ENCODE peak calls at places on chromosomes 7 and 10, in ten cellular contexts. One of them, this sample, is unnamed.

GRCh38 chr10:74928742-74929191 is 102.4 kb downstream of the KAT6B start:
- DNase-seq in dorsolateral prefrontal cortex: no peak
- DNase-seq in IMR-90: peak; percentile 42
- DNase-seq in WTC11: no peak
- DNase-seq in colonic mucosa: no peak
- DNase-seq in A549: no peak
- DNase-seq in neural progenitor cell: no peak
- DNase-seq in brain microvascular endothelial cell: no peak
- DNase-seq in thoracic aorta: no peak
- DNase-seq in BJ: peak; percentile 63
- DNase-seq in this sample: no peak

GRCh38 chr7:91249506-91250233 is 14.6 kb upstream of the FZD1 start:
- DNase-seq in neural progenitor cell: no peak
- DNase-seq in dorsolateral prefrontal cortex: no peak
- DNase-seq in brain microvascular endothelial cell: no peak
- DNase-seq in BJ: no peak
- DNase-seq in thoracic aorta: no peak
- DNase-seq in WTC11: no peak
- DNase-seq in IMR-90: peak; percentile 76
- DNase-seq in A549: peak; percentile 6
- DNase-seq in colonic mucosa: no peak
- DNase-seq in this sample: no peak

GRCh38 chr10:47101196-47101595 is 190.0 kb downstream of the PTPN20 start:
- DNase-seq in BJ: no peak
- DNase-seq in thoracic aorta: no peak
- DNase-seq in IMR-90: no peak
- DNase-seq in WTC11: no peak
- DNase-seq in neural progenitor cell: no peak
- DNase-seq in A549: no peak
- DNase-seq in dorsolateral prefrontal cortex: no peak
- DNase-seq in brain microvascular endothelial cell: no peak
- DNase-seq in colonic mucosa: no peak
- DNase-seq in this sample: no peak

GRCh38 chr10:22246680-22247391 is 29.0 kb upstream of the EBLN1 start:
- DNase-seq in thoracic aorta: no peak
- DNase-seq in dorsolateral prefrontal cortex: no peak
- DNase-seq in colonic mucosa: no peak
- DNase-seq in IMR-90: peak; percentile 34
- DNase-seq in brain microvascular endothelial cell: peak; percentile 58
- DNase-seq in neural progenitor cell: no peak
- DNase-seq in WTC11: no peak
- DNase-seq in A549: peak; percentile 92
- DNase-seq in BJ: no peak
- DNase-seq in this sample: no peak

GRCh38 chr7:128895320-128895719 is 15.2 kb downstream of the KCP start:
- DNase-seq in colonic mucosa: no peak
- DNase-seq in brain microvascular endothelial cell: no peak
- DNase-seq in dorsolateral prefrontal cortex: no peak
- DNase-seq in thoracic aorta: no peak
- DNase-seq in WTC11: no peak
- DNase-seq in IMR-90: no peak
- DNase-seq in neural progenitor cell: no peak
- DNase-seq in BJ: no peak
- DNase-seq in A549: no peak
- DNase-seq in this sample: no peak

GRCh38 chr10:63105811-63106755 is 27.0 kb upstream of the NRBF2 start:
- DNase-seq in IMR-90: peak; percentile 61
- DNase-seq in neural progenitor cell: peak; percentile 42
- DNase-seq in WTC11: no peak
- DNase-seq in brain microvascular endothelial cell: peak; percentile 79
- DNase-seq in BJ: no peak
- DNase-seq in thoracic aorta: peak; percentile 5
- DNase-seq in colonic mucosa: peak; percentile 25
- DNase-seq in dorsolateral prefrontal cortex: no peak
- DNase-seq in A549: no peak
- DNase-seq in this sample: no peak

GRCh38 chr10:43141421-43141820 is 3.2 kb downstream of the CSGALNACT2 start:
- DNase-seq in IMR-90: no peak
- DNase-seq in thoracic aorta: no peak
- DNase-seq in brain microvascular endothelial cell: no peak
- DNase-seq in neural progenitor cell: no peak
- DNase-seq in WTC11: no peak
- DNase-seq in colonic mucosa: no peak
- DNase-seq in dorsolateral prefrontal cortex: no peak
- DNase-seq in BJ: no peak
- DNase-seq in A549: no peak
- DNase-seq in this sample: no peak

GRCh38 chr7:114944742-114945625 is 23.1 kb downstream of the MDFIC start:
- DNase-seq in neural progenitor cell: peak; percentile 52
- DNase-seq in BJ: peak; percentile 78
- DNase-seq in colonic mucosa: peak; percentile 33
- DNase-seq in WTC11: peak; percentile 32
- DNase-seq in brain microvascular endothelial cell: peak; percentile 90
- DNase-seq in A549: no peak
- DNase-seq in thoracic aorta: peak; percentile 7
- DNase-seq in dorsolateral prefrontal cortex: peak; percentile 41
- DNase-seq in IMR-90: peak; percentile 94
- DNase-seq in this sample: no peak

GRCh38 chr10:75772153-75772887 is 340.9 kb downstream of the LRMDA start:
- DNase-seq in WTC11: no peak
- DNase-seq in dorsolateral prefrontal cortex: no peak
- DNase-seq in brain microvascular endothelial cell: no peak
- DNase-seq in IMR-90: no peak
- DNase-seq in A549: no peak
- DNase-seq in BJ: no peak
- DNase-seq in thoracic aorta: no peak
- DNase-seq in colonic mucosa: no peak
- DNase-seq in neural progenitor cell: no peak
- DNase-seq in this sample: no peak

GRCh38 chr10:117552156-117552620 is 9.6 kb downstream of the EMX2 start:
- DNase-seq in brain microvascular endothelial cell: no peak
- DNase-seq in thoracic aorta: no peak
- DNase-seq in neural progenitor cell: peak; percentile 88
- DNase-seq in BJ: no peak
- DNase-seq in colonic mucosa: no peak
- DNase-seq in dorsolateral prefrontal cortex: peak; percentile 55
- DNase-seq in WTC11: peak; percentile 59
- DNase-seq in IMR-90: no peak
- DNase-seq in A549: no peak
- DNase-seq in this sample: no peak

GRCh38 chr7:4241791-4242190 is 440.3 kb upstream of the FOXK1 start:
- DNase-seq in IMR-90: no peak
- DNase-seq in dorsolateral prefrontal cortex: peak; percentile 24
- DNase-seq in BJ: no peak
- DNase-seq in brain microvascular endothelial cell: no peak
- DNase-seq in thoracic aorta: no peak
- DNase-seq in A549: peak; percentile 16
- DNase-seq in WTC11: peak; percentile 67
- DNase-seq in colonic mucosa: no peak
- DNase-seq in neural progenitor cell: peak; percentile 25
- DNase-seq in this sample: no peak

GRCh38 chr10:97868134-97868685 is 18.6 kb downstream of the GOLGA7B start:
- DNase-seq in BJ: no peak
- DNase-seq in colonic mucosa: no peak
- DNase-seq in IMR-90: no peak
- DNase-seq in dorsolateral prefrontal cortex: no peak
- DNase-seq in brain microvascular endothelial cell: no peak
- DNase-seq in A549: no peak
- DNase-seq in thoracic aorta: no peak
- DNase-seq in neural progenitor cell: no peak
- DNase-seq in WTC11: no peak
- DNase-seq in this sample: no peak

GRCh38 chr7:108345710-108346336 is 110.4 kb downstream of the NRCAM start:
- DNase-seq in brain microvascular endothelial cell: no peak
- DNase-seq in WTC11: no peak
- DNase-seq in colonic mucosa: no peak
- DNase-seq in IMR-90: no peak
- DNase-seq in BJ: no peak
- DNase-seq in neural progenitor cell: peak; percentile 65
- DNase-seq in dorsolateral prefrontal cortex: no peak
- DNase-seq in thoracic aorta: no peak
- DNase-seq in A549: no peak
- DNase-seq in this sample: no peak

GRCh38 chr10:78672898-78673297 is 395.9 kb upstream of the ZMIZ1 start:
- DNase-seq in dorsolateral prefrontal cortex: no peak
- DNase-seq in neural progenitor cell: no peak
- DNase-seq in thoracic aorta: no peak
- DNase-seq in brain microvascular endothelial cell: no peak
- DNase-seq in BJ: no peak
- DNase-seq in A549: no peak
- DNase-seq in IMR-90: peak; percentile 69
- DNase-seq in WTC11: no peak
- DNase-seq in colonic mucosa: no peak
- DNase-seq in this sample: no peak

GRCh38 chr7:150983893-150984368 is 5.8 kb upstream of the KCNH2 start:
- DNase-seq in brain microvascular endothelial cell: no peak
- DNase-seq in dorsolateral prefrontal cortex: no peak
- DNase-seq in neural progenitor cell: peak; percentile 87
- DNase-seq in BJ: no peak
- DNase-seq in colonic mucosa: no peak
- DNase-seq in thoracic aorta: no peak
- DNase-seq in IMR-90: peak; percentile 31
- DNase-seq in WTC11: peak; percentile 67
- DNase-seq in A549: no peak
- DNase-seq in this sample: no peak

GRCh38 chr7:150988230-150989226 is 2.3 kb upstream of the NOS3 start:
- DNase-seq in dorsolateral prefrontal cortex: peak; percentile 82
- DNase-seq in neural progenitor cell: peak; percentile 84
- DNase-seq in brain microvascular endothelial cell: peak; percentile 34
- DNase-seq in BJ: no peak
- DNase-seq in IMR-90: no peak
- DNase-seq in colonic mucosa: peak; percentile 73
- DNase-seq in WTC11: peak; percentile 93
- DNase-seq in thoracic aorta: no peak
- DNase-seq in A549: peak; percentile 36
- DNase-seq in this sample: no peak

GRCh38 chr7:150989456-150989855 is 1.4 kb upstream of the NOS3 start:
- DNase-seq in colonic mucosa: no peak
- DNase-seq in WTC11: no peak
- DNase-seq in neural progenitor cell: no peak
- DNase-seq in thoracic aorta: no peak
- DNase-seq in A549: no peak
- DNase-seq in BJ: no peak
- DNase-seq in brain microvascular endothelial cell: no peak
- DNase-seq in IMR-90: no peak
- DNase-seq in dorsolateral prefrontal cortex: no peak
- DNase-seq in this sample: no peak

GRCh38 chr7:150986556-150986955 is 4.3 kb upstream of the NOS3 start:
- DNase-seq in thoracic aorta: no peak
- DNase-seq in WTC11: no peak
- DNase-seq in neural progenitor cell: no peak
- DNase-seq in brain microvascular endothelial cell: no peak
- DNase-seq in BJ: no peak
- DNase-seq in A549: no peak
- DNase-seq in colonic mucosa: no peak
- DNase-seq in dorsolateral prefrontal cortex: no peak
- DNase-seq in IMR-90: no peak
- DNase-seq in this sample: no peak

GRCh38 chr7:150986099-150986512 is 4.7 kb upstream of the NOS3 start:
- DNase-seq in colonic mucosa: peak; percentile 79
- DNase-seq in thoracic aorta: no peak
- DNase-seq in dorsolateral prefrontal cortex: peak; percentile 80
- DNase-seq in IMR-90: peak; percentile 48
- DNase-seq in WTC11: peak; percentile 83
- DNase-seq in brain microvascular endothelial cell: peak; percentile 37
- DNase-seq in BJ: no peak
- DNase-seq in neural progenitor cell: peak; percentile 85
- DNase-seq in A549: peak; percentile 64
- DNase-seq in this sample: peak; percentile 48
- TF ChIP-seq CTCF in colonic mucosa: peak; percentile 58
- TF ChIP-seq CTCF in thoracic aorta: peak; percentile 24
- TF ChIP-seq CTCF in dorsolateral prefrontal cortex: peak; percentile 85
- TF ChIP-seq CTCF in IMR-90: peak; percentile 76
- TF ChIP-seq CTCF in WTC11: peak; percentile 42
- TF ChIP-seq CTCF in brain microvascular endothelial cell: peak; percentile 89
- TF ChIP-seq CTCF in BJ: peak; percentile 85
- TF ChIP-seq CTCF in neural progenitor cell: peak; percentile 77
- TF ChIP-seq CTCF in A549: peak; percentile 61
- TF ChIP-seq CTCF in this sample: no peak

DNA sequence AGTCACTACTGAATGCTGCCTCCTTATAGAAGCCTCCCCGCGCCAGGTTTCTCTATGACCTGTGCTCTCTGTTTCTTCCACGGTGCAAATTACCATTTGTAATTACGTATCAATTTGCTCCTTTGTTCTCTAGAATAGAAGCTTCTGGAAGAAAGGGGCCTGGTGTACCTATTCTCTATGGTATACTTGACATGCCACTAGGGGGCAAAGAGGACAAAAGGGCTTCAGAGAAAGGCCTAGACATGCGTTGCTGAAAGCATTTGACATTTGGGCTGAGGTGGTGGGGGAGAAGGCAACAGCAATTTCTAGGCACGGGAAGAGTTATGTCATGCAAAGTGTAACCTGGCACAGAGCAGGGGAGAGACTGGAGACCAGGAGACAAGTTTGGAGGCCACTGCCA is 148.7 kb downstream of the WDR11 start:
- DNase-seq in IMR-90: no peak
- DNase-seq in colonic mucosa: no peak
- DNase-seq in WTC11: no peak
- DNase-seq in neural progenitor cell: peak; percentile 38
- DNase-seq in A549: no peak
- DNase-seq in dorsolateral prefrontal cortex: no peak
- DNase-seq in brain microvascular endothelial cell: no peak
- DNase-seq in thoracic aorta: no peak
- DNase-seq in BJ: no peak
- DNase-seq in this sample: no peak
- TF ChIP-seq CTCF in IMR-90: no peak
- TF ChIP-seq CTCF in colonic mucosa: no peak
- TF ChIP-seq CTCF in WTC11: no peak
- TF ChIP-seq CTCF in neural progenitor cell: peak; percentile 32
- TF ChIP-seq CTCF in A549: no peak
- TF ChIP-seq CTCF in dorsolateral prefrontal cortex: no peak
- TF ChIP-seq CTCF in brain microvascular endothelial cell: no peak
- TF ChIP-seq CTCF in thoracic aorta: no peak
- TF ChIP-seq CTCF in BJ: no peak
- TF ChIP-seq CTCF in this sample: no peak

DNA sequence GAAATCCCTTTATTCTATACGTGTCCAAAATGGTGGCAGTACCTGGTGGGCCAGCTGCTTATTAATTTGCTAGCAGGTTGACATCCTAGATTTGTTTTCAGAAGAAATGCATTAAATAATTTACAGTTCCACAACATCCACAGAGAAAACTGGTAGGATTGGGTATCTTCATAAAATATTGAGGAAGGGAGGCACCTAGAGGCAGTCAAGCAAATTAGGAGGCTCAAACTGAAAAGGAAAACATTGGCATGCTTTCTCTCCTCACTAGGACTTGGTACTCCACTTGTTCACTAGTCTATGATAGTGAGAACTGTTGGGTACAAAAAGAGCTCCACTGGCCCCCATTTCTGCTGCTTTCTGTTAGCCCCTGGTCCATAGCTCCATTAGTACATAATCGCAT is 18.3 kb upstream of the LRGUK start:
- DNase-seq in WTC11: no peak
- DNase-seq in dorsolateral prefrontal cortex: no peak
- DNase-seq in thoracic aorta: no peak
- DNase-seq in BJ: no peak
- DNase-seq in A549: peak; percentile 18
- DNase-seq in brain microvascular endothelial cell: no peak
- DNase-seq in neural progenitor cell: no peak
- DNase-seq in IMR-90: no peak
- DNase-seq in colonic mucosa: no peak
- DNase-seq in this sample: no peak
- TF ChIP-seq CTCF in WTC11: no peak
- TF ChIP-seq CTCF in dorsolateral prefrontal cortex: no peak
- TF ChIP-seq CTCF in thoracic aorta: no peak
- TF ChIP-seq CTCF in BJ: no peak
- TF ChIP-seq CTCF in A549: peak; percentile 32
- TF ChIP-seq CTCF in brain microvascular endothelial cell: peak; percentile 5
- TF ChIP-seq CTCF in neural progenitor cell: no peak
- TF ChIP-seq CTCF in IMR-90: no peak
- TF ChIP-seq CTCF in colonic mucosa: no peak
- TF ChIP-seq CTCF in this sample: no peak

GRCh38 chr10:48533951-48534720 is 70.7 kb downstream of the ARHGAP22 start:
- DNase-seq in BJ: no peak
- DNase-seq in colonic mucosa: no peak
- DNase-seq in brain microvascular endothelial cell: no peak
- DNase-seq in dorsolateral prefrontal cortex: no peak
- DNase-seq in thoracic aorta: no peak
- DNase-seq in neural progenitor cell: no peak
- DNase-seq in A549: no peak
- DNase-seq in WTC11: peak; percentile 46
- DNase-seq in IMR-90: no peak
- DNase-seq in this sample: no peak
- TF ChIP-seq CTCF in BJ: no peak
- TF ChIP-seq CTCF in colonic mucosa: no peak
- TF ChIP-seq CTCF in brain microvascular endothelial cell: no peak
- TF ChIP-seq CTCF in dorsolateral prefrontal cortex: no peak
- TF ChIP-seq CTCF in thoracic aorta: no peak
- TF ChIP-seq CTCF in neural progenitor cell: no peak
- TF ChIP-seq CTCF in A549: no peak
- TF ChIP-seq CTCF in WTC11: no peak
- TF ChIP-seq CTCF in IMR-90: no peak
- TF ChIP-seq CTCF in this sample: no peak